ENCODE peak calls at places on chromosomes 4 and X, in eight cellular contexts. One of them, this sample, is unnamed. For H3K4me1 and H3K36me3, the result is how much of the 10 kb centered on the place peaks cover.

GRCh38 chr4:87614292-87614890 is 6.1 kb downstream of the DSPP start:
- DNase-seq in heart left ventricle: no peak
- DNase-seq in Panc1: no peak
- DNase-seq in SJSA1: no peak
- DNase-seq in mesendoderm: no peak
- DNase-seq in K562: no peak
- DNase-seq in endodermal cell: no peak
- DNase-seq in psoas muscle: no peak
- DNase-seq in this sample: no peak

GRCh38 chr4:77003400-77003799 is 53.8 kb downstream of the SEPTIN11 start:
- DNase-seq in heart left ventricle: no peak
- DNase-seq in Panc1: no peak
- DNase-seq in SJSA1: no peak
- DNase-seq in mesendoderm: no peak
- DNase-seq in K562: no peak
- DNase-seq in endodermal cell: no peak
- DNase-seq in psoas muscle: no peak
- DNase-seq in this sample: no peak

GRCh38 chr4:38815879-38816782 is 11.5 kb upstream of the TLR1 start:
- DNase-seq in heart left ventricle: no peak
- DNase-seq in Panc1: no peak
- DNase-seq in SJSA1: no peak
- DNase-seq in mesendoderm: no peak
- DNase-seq in K562: no peak
- DNase-seq in endodermal cell: no peak
- DNase-seq in psoas muscle: no peak
- DNase-seq in this sample: no peak

GRCh38 chrX:37685452-37686347 is at the start of gene XK:
- DNase-seq in heart left ventricle: peak
- DNase-seq in Panc1: no peak
- DNase-seq in SJSA1: peak
- DNase-seq in mesendoderm: peak
- DNase-seq in K562: peak
- DNase-seq in endodermal cell: peak
- DNase-seq in psoas muscle: peak
- DNase-seq in this sample: no peak

GRCh38 chrX:127861611-127862010 is 190.6 kb downstream of the ACTRT1 start:
- DNase-seq in heart left ventricle: no peak
- DNase-seq in Panc1: no peak
- DNase-seq in SJSA1: no peak
- DNase-seq in mesendoderm: no peak
- DNase-seq in K562: no peak
- DNase-seq in endodermal cell: no peak
- DNase-seq in psoas muscle: no peak
- DNase-seq in this sample: no peak

GRCh38 chr4:115126487-115126886 is 13.1 kb upstream of the NDST4 start:
- DNase-seq in heart left ventricle: no peak
- DNase-seq in Panc1: no peak
- DNase-seq in SJSA1: no peak
- DNase-seq in mesendoderm: no peak
- DNase-seq in K562: no peak
- DNase-seq in endodermal cell: no peak
- DNase-seq in psoas muscle: no peak
- DNase-seq in this sample: no peak

GRCh38 chrX:50903387-50904027 is 7.0 kb upstream of the BMP15 start:
- DNase-seq in heart left ventricle: no peak
- DNase-seq in Panc1: no peak
- DNase-seq in SJSA1: peak
- DNase-seq in mesendoderm: peak
- DNase-seq in K562: peak
- DNase-seq in endodermal cell: peak
- DNase-seq in psoas muscle: no peak
- DNase-seq in this sample: no peak

GRCh38 chr4:78149737-78150136 is 92.6 kb downstream of the FRAS1 start:
- DNase-seq in heart left ventricle: no peak
- DNase-seq in Panc1: no peak
- DNase-seq in SJSA1: no peak
- DNase-seq in mesendoderm: peak
- DNase-seq in K562: no peak
- DNase-seq in endodermal cell: peak
- DNase-seq in psoas muscle: no peak
- DNase-seq in this sample: no peak

GRCh38 chrX:40144576-40144975 is 46.8 kb upstream of the BCOR start:
- DNase-seq in heart left ventricle: no peak
- DNase-seq in Panc1: no peak
- DNase-seq in SJSA1: no peak
- DNase-seq in mesendoderm: peak
- DNase-seq in K562: no peak
- DNase-seq in endodermal cell: peak
- DNase-seq in psoas muscle: no peak
- DNase-seq in this sample: no peak

GRCh38 chrX:148371251-148371650 is 129.2 kb upstream of the AFF2 start:
- DNase-seq in heart left ventricle: no peak
- DNase-seq in Panc1: no peak
- DNase-seq in SJSA1: no peak
- DNase-seq in mesendoderm: no peak
- DNase-seq in K562: no peak
- DNase-seq in endodermal cell: no peak
- DNase-seq in psoas muscle: no peak
- DNase-seq in this sample: no peak

GRCh38 chr4:83266689-83267088 is 17.9 kb downstream of the COQ2 start:
- DNase-seq in heart left ventricle: no peak
- DNase-seq in Panc1: no peak
- DNase-seq in SJSA1: no peak
- DNase-seq in mesendoderm: no peak
- DNase-seq in K562: no peak
- DNase-seq in endodermal cell: no peak
- DNase-seq in psoas muscle: no peak
- DNase-seq in this sample: no peak

GRCh38 chrX:154355776-154356140 is 18.7 kb downstream of the FLNA start:
- DNase-seq in heart left ventricle: no peak
- DNase-seq in Panc1: no peak
- DNase-seq in SJSA1: no peak
- DNase-seq in mesendoderm: no peak
- DNase-seq in K562: no peak
- DNase-seq in endodermal cell: no peak
- DNase-seq in psoas muscle: no peak
- DNase-seq in this sample: no peak

GRCh38 chrX:154356596-154356995 is 17.8 kb downstream of the FLNA start:
- DNase-seq in heart left ventricle: no peak
- DNase-seq in Panc1: no peak
- DNase-seq in SJSA1: no peak
- DNase-seq in mesendoderm: no peak
- DNase-seq in K562: no peak
- DNase-seq in endodermal cell: no peak
- DNase-seq in psoas muscle: no peak
- DNase-seq in this sample: no peak

GRCh38 chrX:154354516-154354915 is 19.9 kb downstream of the FLNA start:
- DNase-seq in heart left ventricle: no peak
- DNase-seq in Panc1: no peak
- DNase-seq in SJSA1: no peak
- DNase-seq in mesendoderm: no peak
- DNase-seq in K562: no peak
- DNase-seq in endodermal cell: no peak
- DNase-seq in psoas muscle: no peak
- DNase-seq in this sample: no peak

GRCh38 chrX:154354013-154354412 is 20.4 kb downstream of the FLNA start:
- DNase-seq in heart left ventricle: no peak
- DNase-seq in Panc1: no peak
- DNase-seq in SJSA1: no peak
- DNase-seq in mesendoderm: no peak
- DNase-seq in K562: no peak
- DNase-seq in endodermal cell: no peak
- DNase-seq in psoas muscle: no peak
- DNase-seq in this sample: no peak

DNA sequence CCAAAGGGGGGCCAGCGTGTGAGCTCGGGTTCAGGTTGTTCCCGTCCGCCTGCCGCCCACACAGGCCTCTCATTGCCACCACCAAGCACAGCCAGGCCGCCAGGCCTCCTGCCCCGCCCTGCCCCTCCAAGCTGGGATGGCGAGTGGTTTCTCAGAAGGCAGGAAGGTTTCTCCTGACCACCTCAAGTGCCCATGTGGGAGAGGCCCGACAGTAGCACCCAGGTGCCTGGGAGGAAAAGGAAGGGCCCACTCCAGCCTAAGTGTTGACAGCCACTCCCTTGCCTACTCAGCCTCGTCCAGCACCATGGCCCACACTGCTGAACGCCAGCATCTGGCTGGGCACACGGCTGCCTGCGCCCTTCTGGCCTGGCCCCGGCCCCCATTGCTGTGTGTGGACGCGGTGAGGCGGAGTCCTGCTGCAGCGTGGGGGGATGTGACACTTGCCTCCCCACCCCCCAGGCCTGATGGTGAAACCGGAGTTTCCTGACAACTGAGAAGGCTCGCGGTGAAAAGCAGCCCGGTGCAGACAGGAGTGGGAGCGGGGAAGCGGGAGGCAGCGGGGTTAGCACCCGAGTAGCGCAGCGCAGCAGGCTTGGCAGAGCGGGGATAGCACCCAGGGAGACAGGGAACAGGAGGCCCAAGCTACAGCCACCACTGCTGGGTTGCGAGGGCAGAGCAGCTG is 19.2 kb downstream of the FLNA start:
- DNase-seq in heart left ventricle: no peak
- DNase-seq in Panc1: no peak
- DNase-seq in SJSA1: no peak
- DNase-seq in mesendoderm: no peak
- DNase-seq in K562: no peak
- DNase-seq in endodermal cell: no peak
- DNase-seq in psoas muscle: no peak
- DNase-seq in this sample: no peak
- H3K4me1 ChIP-seq in heart left ventricle: under half
- H3K4me1 ChIP-seq in Panc1: under half
- H3K4me1 ChIP-seq in SJSA1: under half
- H3K4me1 ChIP-seq in mesendoderm: under half
- H3K4me1 ChIP-seq in K562: under half
- H3K4me1 ChIP-seq in endodermal cell: under half
- H3K4me1 ChIP-seq in psoas muscle: under half
- H3K4me1 ChIP-seq in this sample: under half

DNA sequence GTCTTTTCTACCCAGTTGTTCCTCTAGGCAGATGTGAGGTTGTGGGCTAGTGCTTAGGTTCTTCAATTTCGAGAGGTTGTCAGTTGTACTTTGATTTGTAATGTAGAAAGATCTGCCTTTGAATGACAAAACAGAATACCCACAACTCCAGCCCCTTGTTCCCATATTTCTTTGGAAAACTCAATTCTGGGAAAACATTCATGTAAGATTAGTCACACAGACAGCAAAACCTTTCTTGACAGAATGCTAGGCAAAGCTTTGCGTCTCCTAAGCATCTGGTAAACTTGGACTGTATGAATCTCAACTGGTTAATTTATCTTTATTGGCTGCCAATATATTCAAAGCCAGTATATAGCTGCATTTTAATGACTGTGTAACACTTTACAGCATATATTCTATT is 34.9 kb downstream of the NOCT start:
- DNase-seq in heart left ventricle: no peak
- DNase-seq in Panc1: no peak
- DNase-seq in SJSA1: no peak
- DNase-seq in mesendoderm: no peak
- DNase-seq in K562: no peak
- DNase-seq in endodermal cell: no peak
- DNase-seq in psoas muscle: no peak
- DNase-seq in this sample: no peak
- H3K36me3 ChIP-seq in heart left ventricle: half or more
- H3K36me3 ChIP-seq in Panc1: under half
- H3K36me3 ChIP-seq in SJSA1: half or more
- H3K36me3 ChIP-seq in mesendoderm: under half
- H3K36me3 ChIP-seq in K562: half or more
- H3K36me3 ChIP-seq in endodermal cell: half or more
- H3K36me3 ChIP-seq in psoas muscle: under half
- H3K36me3 ChIP-seq in this sample: under half

GRCh38 chr4:35993606-35994005 is 250.7 kb downstream of the ARAP2 start:
- DNase-seq in heart left ventricle: no peak
- DNase-seq in Panc1: no peak
- DNase-seq in SJSA1: no peak
- DNase-seq in mesendoderm: no peak
- DNase-seq in K562: no peak
- DNase-seq in endodermal cell: no peak
- DNase-seq in psoas muscle: no peak
- DNase-seq in this sample: no peak
- H3K4me1 ChIP-seq in heart left ventricle: under half
- H3K4me1 ChIP-seq in Panc1: under half
- H3K4me1 ChIP-seq in SJSA1: under half
- H3K4me1 ChIP-seq in mesendoderm: under half
- H3K4me1 ChIP-seq in K562: under half
- H3K4me1 ChIP-seq in endodermal cell: under half
- H3K4me1 ChIP-seq in psoas muscle: under half
- H3K4me1 ChIP-seq in this sample: under half

DNA sequence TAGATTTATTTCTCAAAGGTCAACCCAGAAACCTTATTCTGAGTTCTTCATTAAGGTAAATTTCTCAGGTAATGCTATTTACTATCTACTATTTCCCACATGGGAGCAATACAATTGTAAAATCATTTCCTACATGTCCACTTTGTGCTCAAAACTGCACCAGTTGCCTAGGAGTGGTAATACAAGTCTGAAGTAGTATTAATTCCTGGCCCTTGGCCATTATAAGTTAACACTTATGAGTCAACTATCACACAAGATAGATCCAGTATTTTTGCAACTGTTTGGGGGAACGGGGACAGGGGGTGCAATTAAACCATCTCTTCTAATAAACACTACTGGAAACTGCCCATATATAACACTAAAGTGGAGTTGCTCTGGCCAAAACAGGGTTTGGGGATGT is 48.9 kb downstream of the ACSL4 start:
- DNase-seq in heart left ventricle: no peak
- DNase-seq in Panc1: no peak
- DNase-seq in SJSA1: no peak
- DNase-seq in mesendoderm: no peak
- DNase-seq in K562: no peak
- DNase-seq in endodermal cell: no peak
- DNase-seq in psoas muscle: no peak
- DNase-seq in this sample: no peak
- H3K36me3 ChIP-seq in heart left ventricle: under half
- H3K36me3 ChIP-seq in Panc1: under half
- H3K36me3 ChIP-seq in SJSA1: under half
- H3K36me3 ChIP-seq in mesendoderm: under half
- H3K36me3 ChIP-seq in K562: under half
- H3K36me3 ChIP-seq in endodermal cell: under half
- H3K36me3 ChIP-seq in psoas muscle: under half
- H3K36me3 ChIP-seq in this sample: under half

GRCh38 chrX:144075432-144075831 is 191.6 kb downstream of the UBE2NL start:
- DNase-seq in heart left ventricle: no peak
- DNase-seq in Panc1: no peak
- DNase-seq in SJSA1: no peak
- DNase-seq in mesendoderm: no peak
- DNase-seq in K562: no peak
- DNase-seq in endodermal cell: no peak
- DNase-seq in psoas muscle: no peak
- DNase-seq in this sample: no peak
- H3K4me1 ChIP-seq in heart left ventricle: under half
- H3K4me1 ChIP-seq in Panc1: under half
- H3K4me1 ChIP-seq in SJSA1: under half
- H3K4me1 ChIP-seq in mesendoderm: under half
- H3K4me1 ChIP-seq in K562: under half
- H3K4me1 ChIP-seq in endodermal cell: under half
- H3K4me1 ChIP-seq in psoas muscle: under half
- H3K4me1 ChIP-seq in this sample: under half

GRCh38 chrX:154010330-154011087 is 9.2 kb downstream of the IRAK1 start:
- DNase-seq in heart left ventricle: no peak
- DNase-seq in Panc1: no peak
- DNase-seq in SJSA1: no peak
- DNase-seq in mesendoderm: no peak
- DNase-seq in K562: no peak
- DNase-seq in endodermal cell: no peak
- DNase-seq in psoas muscle: no peak
- DNase-seq in this sample: no peak
- H3K36me3 ChIP-seq in heart left ventricle: under half
- H3K36me3 ChIP-seq in Panc1: under half
- H3K36me3 ChIP-seq in SJSA1: under half
- H3K36me3 ChIP-seq in mesendoderm: under half
- H3K36me3 ChIP-seq in K562: half or more
- H3K36me3 ChIP-seq in endodermal cell: under half
- H3K36me3 ChIP-seq in psoas muscle: under half
- H3K36me3 ChIP-seq in this sample: under half

GRCh38 chr4:8906991-8907595 is 35.5 kb upstream of the HMX1 start:
- DNase-seq in heart left ventricle: peak
- DNase-seq in Panc1: no peak
- DNase-seq in SJSA1: peak
- DNase-seq in mesendoderm: no peak
- DNase-seq in K562: no peak
- DNase-seq in endodermal cell: peak
- DNase-seq in psoas muscle: no peak
- DNase-seq in this sample: no peak
- H3K4me1 ChIP-seq in heart left ventricle: under half
- H3K4me1 ChIP-seq in Panc1: under half
- H3K4me1 ChIP-seq in SJSA1: under half
- H3K4me1 ChIP-seq in mesendoderm: under half
- H3K4me1 ChIP-seq in K562: under half
- H3K4me1 ChIP-seq in endodermal cell: under half
- H3K4me1 ChIP-seq in psoas muscle: under half
- H3K4me1 ChIP-seq in this sample: under half

This sample was measured in right atrium auricular region.